ENCODE peak calls at places on chromosomes 1 and 21, in nine cellular contexts. A is NCI-H1694 treated with DMSO at 0.1 percent for 48 hours; H is choroid plexus epithelial cell; S is ACHN; N is H7; O is epithelial cell of prostate; F is stimulated activated CD8-positive, alpha-beta memory T cell treated with anti-CD3 and anti-CD28 coated beads, Interleukin-4, amount 100 ng/mL, for 24 hours; M is fibroblast of pulmonary artery; P is A549. D is an unnamed sample.

GRCh38 chr1:203569490-203570318 is 56.9 kb upstream of the ATP2B4 start:
- DNase-seq in A (no peak), H (no peak), S (no peak), N (no peak), O (no peak), F (no peak), M (peak; percentile 62), P (no peak), D (no peak)

GRCh38 chr21:38668067-38668466 is 137.7 kb upstream of the ETS2 start:
- DNase-seq in A (no peak), H (no peak), S (no peak), N (no peak), O (no peak), F (no peak), M (no peak), P (no peak), D (no peak)

GRCh38 chr1:92479587-92479986 is 7.1 kb downstream of the GFI1 start:
- DNase-seq in A (no peak), H (no peak), S (no peak), N (no peak), O (no peak), F (no peak), M (no peak), P (no peak), D (no peak)

GRCh38 chr1:64664287-64664686 is 80.6 kb upstream of the RAVER2 start:
- DNase-seq in A (no peak), H (no peak), S (no peak), N (no peak), O (no peak), F (no peak), M (no peak), P (no peak), D (no peak)

GRCh38 chr1:81044708-81045107 is 756.0 kb upstream of the ADGRL2 start:
- DNase-seq in A (no peak), H (no peak), S (no peak), N (no peak), O (no peak), F (no peak), M (peak; percentile 46), P (no peak), D (no peak)

GRCh38 chr1:226658538-226659125 is 80.5 kb downstream of the ITPKB start:
- DNase-seq in A (no peak), H (no peak), S (no peak), N (no peak), O (no peak), F (no peak), M (no peak), P (no peak), D (no peak)

GRCh38 chr21:44024895-44025353 is 12.8 kb downstream of the TRAPPC10 start:
- DNase-seq in A (no peak), H (peak; percentile 91), S (no peak), N (peak; percentile 56), O (no peak), F (no peak), M (peak; percentile 79), P (no peak), D (no peak)

GRCh38 chr1:89953072-89953626 is 41.8 kb upstream of the ZNF326 start:
- DNase-seq in A (no peak), H (peak; percentile 82), S (peak; percentile 84), N (peak; percentile 38), O (peak; percentile 82), F (no peak), M (peak; percentile 67), P (peak; percentile 85), D (no peak)

GRCh38 chr1:201906336-201906735 is 17.6 kb downstream of the SHISA4 start:
- DNase-seq in A (no peak), H (no peak), S (no peak), N (no peak), O (no peak), F (no peak), M (no peak), P (no peak), D (no peak)

GRCh38 chr1:206508956-206509355 is 1.6 kb downstream of the RASSF5 start:
- DNase-seq in A (peak; percentile 15), H (peak; percentile 57), S (no peak), N (no peak), O (no peak), F (no peak), M (peak; percentile 68), P (no peak), D (no peak)